ENCODE peak calls at places on chromosomes 7 and 10, in ten cellular contexts. M is nephron progenitor cell; S is adipocyte; E is Right ventricle myocardium superior; Q is ascending aorta; V is psoas muscle; T is H9; O is Right ventricle myocardium inferior; R is COR-L47; K is stimulated activated CD4-positive, alpha-beta T cell treated with anti-CD3 and anti-CD28 coated beads, Interleukin-1b, Interleukin-23, amount 100 ng/mL, for 1 hour. D is an unnamed sample.

GRCh38 chr10:124130198-124130597 is 36.8 kb upstream of the CHST15 start:
- DNase-seq in M (no peak), S (no peak), E (no peak), Q (no peak), V (no peak), T (no peak), O (no peak), R (no peak), K (no peak), D (no peak)

GRCh38 chr10:35400600-35401268 is 64.4 kb downstream of the CCNY start:
- DNase-seq in M (no peak), S (no peak), E (no peak), Q (no peak), V (no peak), T (no peak), O (no peak), R (no peak), K (no peak), D (no peak)

GRCh38 chr10:119198438-119198837 is 8.9 kb upstream of the GRK5 start:
- DNase-seq in M (peak), S (no peak), E (no peak), Q (no peak), V (no peak), T (peak), O (no peak), R (no peak), K (no peak), D (no peak)

GRCh38 chr10:99913831-99914235 is 95.9 kb downstream of the DNMBP start:
- DNase-seq in M (peak), S (no peak), E (no peak), Q (no peak), V (no peak), T (peak), O (no peak), R (no peak), K (no peak), D (no peak)

GRCh38 chr7:80680159-80680903 is 41.9 kb downstream of the CD36 start:
- DNase-seq in M (no peak), S (no peak), E (no peak), Q (no peak), V (no peak), T (no peak), O (no peak), R (no peak), K (no peak), D (no peak)

GRCh38 chr10:99419688-99420087 is 10.7 kb downstream of the GOT1 start:
- DNase-seq in M (no peak), S (no peak), E (no peak), Q (no peak), V (no peak), T (no peak), O (no peak), R (no peak), K (no peak), D (no peak)

GRCh38 chr7:16754869-16755317 is 1.3 kb downstream of the TSPAN13 start:
- DNase-seq in M (no peak), S (no peak), E (no peak), Q (no peak), V (no peak), T (no peak), O (no peak), R (no peak), K (no peak), D (no peak)

GRCh38 chr7:2043316-2044039 is 189.3 kb downstream of the MAD1L1 start:
- DNase-seq in M (no peak), S (no peak), E (peak), Q (no peak), V (peak), T (no peak), O (peak), R (no peak), K (no peak), D (peak)

GRCh38 chr10:22544325-22545068 is 169.9 kb downstream of the PIP4K2A start:
- DNase-seq in M (no peak), S (no peak), E (no peak), Q (no peak), V (no peak), T (no peak), O (no peak), R (no peak), K (no peak), D (peak)

GRCh38 chr10:119872860-119873671 is 423 bp upstream of the MCMBP start:
- DNase-seq in M (peak), S (peak), E (peak), Q (peak), V (peak), T (peak), O (peak), R (peak), K (peak), D (peak)

GRCh38 chr10:30826679-30827078 is 197.1 kb upstream of the LYZL2 start:
- DNase-seq in M (no peak), S (no peak), E (no peak), Q (no peak), V (no peak), T (no peak), O (no peak), R (no peak), K (no peak), D (no peak)

GRCh38 chr10:94443052-94443451 is 40.7 kb downstream of the TBC1D12 start:
- DNase-seq in M (no peak), S (no peak), E (no peak), Q (no peak), V (no peak), T (no peak), O (no peak), R (no peak), K (no peak), D (no peak)

GRCh38 chr10:35336084-35336831 is at the start of gene CCNY:
- DNase-seq in M (peak), S (peak), E (peak), Q (no peak), V (peak), T (peak), O (peak), R (peak), K (peak), D (peak)

GRCh38 chr7:11830582-11831382 is 1.2 kb downstream of the THSD7A start:
- DNase-seq in M (no peak), S (peak), E (peak), Q (no peak), V (no peak), T (no peak), O (no peak), R (no peak), K (no peak), D (no peak)

GRCh38 chr7:13778967-13779366 is 210.5 kb downstream of the ETV1 start:
- DNase-seq in M (no peak), S (peak), E (no peak), Q (no peak), V (no peak), T (no peak), O (no peak), R (no peak), K (no peak), D (peak)

GRCh38 chr7:92953657-92954056 is 117.3 kb upstream of the CDK6 start:
- DNase-seq in M (no peak), S (no peak), E (no peak), Q (no peak), V (no peak), T (no peak), O (no peak), R (no peak), K (no peak), D (no peak)

GRCh38 chr10:14812271-14812670 is 25.6 kb downstream of the CDNF start:
- DNase-seq in M (no peak), S (no peak), E (no peak), Q (no peak), V (no peak), T (peak), O (no peak), R (no peak), K (no peak), D (no peak)